ENCODE peak calls at places on chromosome 10, in seven cellular contexts. W, G, T, R, V, J and O are unnamed samples.

GRCh38 chr10:4885142-4885541 is 59.1 kb downstream of the AKR1E2 start:
- DNase-seq in W (no peak), J (no peak), T (no peak), V (no peak), R (no peak), G (no peak), O (no peak)

GRCh38 chr10:71912431-71912830 is 51.8 kb upstream of the CHST3 start:
- DNase-seq in T (no peak), V (no peak), W (no peak), J (no peak), G (no peak), R (no peak), O (peak; percentile 25)

GRCh38 chr10:6516277-6516676 is 63.8 kb downstream of the PRKCQ start:
- DNase-seq in W (no peak), V (no peak), R (no peak), G (no peak), J (no peak), T (no peak), O (no peak)

GRCh38 chr10:117942261-117942660 is 104.5 kb downstream of the RAB11FIP2 start:
- DNase-seq in V (no peak), J (no peak), W (no peak), G (no peak), T (no peak), R (no peak), O (no peak)

GRCh38 chr10:21831986-21832735 is 171.4 kb downstream of the DNAJC1 start:
- DNase-seq in G (no peak), J (no peak), V (no peak), R (no peak), W (peak; percentile 20), T (no peak), O (no peak)

GRCh38 chr10:30431435-30431911 is 2.5 kb upstream of the MAP3K8 start:
- DNase-seq in J (no peak), R (no peak), V (no peak), T (peak; percentile 49), G (no peak), W (no peak), O (no peak)

GRCh38 chr10:84256510-84257342 is 11.9 kb downstream of the RGR start:
- DNase-seq in T (peak; percentile 21), G (no peak), V (peak; percentile 58), R (no peak), J (no peak), W (peak; percentile 42), O (no peak)

GRCh38 chr10:28431139-28431538 is 101.8 kb upstream of the WAC start:
- DNase-seq in J (no peak), T (no peak), V (no peak), G (no peak), W (no peak), R (no peak), O (no peak)

GRCh38 chr10:35505241-35505873 is 99.8 kb upstream of the GJD4 start:
- DNase-seq in T (no peak), G (no peak), W (no peak), R (no peak), V (no peak), J (no peak), O (no peak)

GRCh38 chr10:46516660-46517416 is 39.6 kb downstream of the GPRIN2 start:
- DNase-seq in G (no peak), R (no peak), T (no peak), J (peak; percentile 84), V (peak; percentile 43), W (peak; percentile 76), O (peak; percentile 67)

GRCh38 chr10:58641095-58641531 is 128.4 kb downstream of the BICC1 start:
- DNase-seq in G (no peak), J (peak; percentile 98), W (peak; percentile 97), T (no peak), R (no peak), V (no peak), O (peak; percentile 82)

GRCh38 chr10:133353202-133353959 is 4.4 kb downstream of the FUOM start:
- DNase-seq in J (no peak), G (no peak), T (no peak), W (no peak), R (no peak), V (no peak), O (no peak)

GRCh38 chr10:72098301-72099053 is 10.1 kb upstream of the SPOCK2 start:
- DNase-seq in G (no peak), T (no peak), W (no peak), R (no peak), J (no peak), V (no peak), O (no peak)

GRCh38 chr10:21293518-21294356 is 231.7 kb downstream of the SKIDA1 start:
- DNase-seq in J (no peak), R (peak; percentile 28), V (no peak), T (no peak), G (no peak), W (peak; percentile 61), O (no peak)

GRCh38 chr10:3760083-3760482 is 24.9 kb downstream of the KLF6 start:
- DNase-seq in J (no peak), G (no peak), R (no peak), W (no peak), T (no peak), V (peak; percentile 57), O (no peak)

GRCh38 chr10:117536862-117537435 is 5.6 kb upstream of the EMX2 start:
- DNase-seq in G (no peak), J (no peak), V (no peak), W (no peak), R (no peak), T (no peak), O (no peak)

GRCh38 chr10:73060738-73061635 is 35.7 kb downstream of the P4HA1 start:
- DNase-seq in G (no peak), T (no peak), J (peak; percentile 19), R (no peak), V (no peak), W (peak; percentile 32), O (peak; percentile 46)

GRCh38 chr10:46556515-46557318 is at the start of gene GPRIN2:
- DNase-seq in W (no peak), G (no peak), J (no peak), V (peak; percentile 66), R (no peak), T (peak; percentile 4), O (no peak)

GRCh38 chr10:683448-684071 is 5.9 kb downstream of the DIP2C start:
- DNase-seq in J (peak; percentile 94), R (no peak), T (no peak), V (peak; percentile 89), G (no peak), W (peak; percentile 95), O (peak; percentile 97)

GRCh38 chr10:1102392-1102791 is 46.2 kb downstream of the WDR37 start:
- DNase-seq in J (no peak), G (no peak), V (no peak), R (no peak), T (no peak), W (no peak), O (no peak)

GRCh38 chr10:68665841-68666240 is 55.2 kb upstream of the CCAR1 start:
- DNase-seq in T (no peak), R (no peak), V (no peak), G (no peak), W (no peak), J (no peak), O (no peak)

GRCh38 chr10:93475871-93476270 is 6.3 kb downstream of the MYOF start:
- DNase-seq in W (peak; percentile 54), T (no peak), J (peak; percentile 79), V (no peak), G (no peak), R (no peak), O (peak; percentile 95)

GRCh38 chr10:48509974-48510692 is 94.7 kb downstream of the ARHGAP22 start:
- DNase-seq in R (no peak), J (no peak), T (no peak), V (no peak), W (no peak), G (no peak), O (no peak)

GRCh38 chr10:129021597-129022304 is 445.3 kb upstream of the MGMT start:
- DNase-seq in G (no peak), W (no peak), R (no peak), T (no peak), V (no peak), J (no peak), O (no peak)

GRCh38 chr10:1651280-1651975 is 85.9 kb downstream of the ADARB2 start:
- DNase-seq in G (no peak), J (no peak), V (no peak), R (no peak), W (no peak), T (no peak), O (no peak)

GRCh38 chr10:22992075-22992474 is 64.2 kb downstream of the ARMC3 start:
- DNase-seq in J (no peak), R (no peak), T (no peak), W (no peak), V (no peak), G (no peak), O (no peak)